ENCODE peak calls at places on chromosomes 5 and 9, in ten cellular contexts. U is HFFc6; O is activated naive CD4-positive, alpha-beta T cell; K is GF-D8; J is CD8-positive, alpha-beta T cell; V is NCI-H69; B is fibroblast of lung; Q is T-helper 1 cell; E is SK-N-DZ; G is Panc1. N is an unnamed sample.

GRCh38 chr9:103977163-103977562 is 116.9 kb upstream of the SMC2 start:
- DNase-seq in O (no peak), Q (no peak), V (no peak), G (no peak), K (no peak), B (no peak), U (no peak), J (no peak), E (no peak), N (no peak)

GRCh38 chr9:137147091-137147792 is 8.3 kb downstream of the GRIN1 start:
- DNase-seq in E (no peak), J (no peak), V (no peak), B (no peak), K (no peak), U (no peak), G (no peak), Q (peak), O (no peak), N (no peak)

GRCh38 chr9:120388000-120388855 is 191.7 kb downstream of the CDK5RAP2 start:
- DNase-seq in G (no peak), J (no peak), V (no peak), K (no peak), Q (no peak), O (no peak), E (no peak), B (no peak), U (no peak), N (no peak)

GRCh38 chr5:143635146-143635752 is 176.7 kb upstream of the HMHB1 start:
- DNase-seq in G (no peak), V (peak), U (no peak), B (peak), E (no peak), K (no peak), J (no peak), Q (no peak), O (no peak), N (no peak)

GRCh38 chr9:114621975-114622609 is 11.0 kb downstream of the TMEM268 start:
- DNase-seq in U (peak), Q (no peak), G (no peak), J (no peak), B (peak), E (no peak), V (no peak), O (no peak), K (no peak), N (no peak)

GRCh38 chr5:161369032-161369431 is 177.5 kb downstream of the GABRB2 start:
- DNase-seq in K (no peak), Q (no peak), G (no peak), J (no peak), E (no peak), O (no peak), B (no peak), V (no peak), U (no peak), N (no peak)

GRCh38 chr9:89505048-89505447 is 7.1 kb upstream of the SEMA4D start:
- DNase-seq in K (no peak), V (peak), J (no peak), U (no peak), O (no peak), B (no peak), G (no peak), Q (no peak), E (no peak), N (no peak)

GRCh38 chr9:91724609-91725505 is 225.2 kb downstream of the ROR2 start:
- DNase-seq in U (no peak), Q (no peak), G (no peak), V (no peak), J (no peak), K (no peak), E (no peak), O (no peak), B (no peak), N (no peak)

GRCh38 chr5:168104811-168105481 is 186.5 kb upstream of the WWC1 start:
- DNase-seq in G (no peak), V (peak), Q (no peak), O (no peak), B (peak), J (no peak), U (no peak), E (no peak), K (no peak), N (no peak)

GRCh38 chr9:77750981-77751340 is 102.8 kb upstream of the GNA14 start:
- DNase-seq in G (no peak), K (no peak), U (no peak), O (no peak), J (no peak), Q (no peak), V (peak), E (peak), B (peak), N (no peak)

GRCh38 chr5:72920690-72921089 is 35.2 kb upstream of the FCHO2 start:
- DNase-seq in U (peak), Q (no peak), V (peak), E (no peak), B (peak), G (peak), O (no peak), K (peak), J (no peak), N (no peak)

GRCh38 chr5:1118738-1119137 is 6.9 kb upstream of the SLC12A7 start:
- DNase-seq in Q (no peak), K (no peak), J (no peak), G (no peak), U (no peak), E (no peak), O (no peak), V (peak), B (peak), N (no peak)

GRCh38 chr5:103617090-103617489 is 54.5 kb upstream of the NUDT12 start:
- DNase-seq in Q (no peak), J (no peak), V (peak), U (no peak), O (no peak), E (no peak), K (no peak), B (no peak), G (no peak), N (no peak)

GRCh38 chr9:113463418-113464285 is at the start of gene RGS3:
- DNase-seq in B (peak), K (no peak), E (peak), V (peak), U (no peak), Q (no peak), G (no peak), O (no peak), J (no peak), N (no peak)

GRCh38 chr5:145396888-145397287 is 438.3 kb downstream of the PRELID2 start:
- DNase-seq in K (no peak), G (no peak), E (no peak), J (no peak), B (peak), V (no peak), O (no peak), Q (no peak), U (no peak), N (no peak)

GRCh38 chr9:122382901-122383850 is 12.4 kb downstream of the PTGS1 start:
- DNase-seq in E (no peak), O (no peak), V (peak), U (no peak), J (no peak), K (no peak), Q (no peak), G (no peak), B (peak), N (no peak)

GRCh38 chr5:75510836-75511434 is 494 bp downstream of the CERT1 start:
- DNase-seq in K (no peak), B (no peak), V (peak), G (no peak), O (no peak), E (no peak), J (peak), Q (peak), U (no peak), N (no peak)

GRCh38 chr9:93226819-93227218 is 42.9 kb downstream of the WNK2 start:
- DNase-seq in O (no peak), U (no peak), G (no peak), E (no peak), B (no peak), K (no peak), V (peak), Q (no peak), J (no peak), N (no peak)

GRCh38 chr5:149776376-149777305 is 46.5 kb downstream of the PPARGC1B start:
- DNase-seq in G (no peak), Q (no peak), B (no peak), U (no peak), K (no peak), J (no peak), E (no peak), V (peak), O (no peak), N (no peak)

GRCh38 chr5:133154274-133155088 is 102.7 kb downstream of the HSPA4 start:
- DNase-seq in U (no peak), K (no peak), Q (no peak), G (no peak), B (no peak), O (no peak), E (no peak), V (peak), J (no peak), N (no peak)

GRCh38 chr5:124436294-124436693 is 310.1 kb downstream of the ZNF608 start:
- DNase-seq in J (no peak), B (peak), Q (no peak), U (no peak), K (no peak), V (no peak), E (no peak), G (no peak), O (no peak), N (no peak)

GRCh38 chr9:93252116-93252780 is 68.3 kb downstream of the WNK2 start:
- DNase-seq in K (no peak), B (no peak), O (no peak), G (no peak), E (no peak), Q (no peak), V (no peak), J (no peak), U (no peak), N (no peak)

GRCh38 chr5:177507165-177507564 is 2.5 kb downstream of the DOK3 start:
- DNase-seq in O (no peak), Q (no peak), V (no peak), B (no peak), G (no peak), K (peak), U (no peak), E (no peak), J (no peak), N (no peak)

GRCh38 chr9:129221233-129221632 is 43.2 kb upstream of the IER5L start:
- DNase-seq in B (no peak), Q (no peak), G (no peak), O (no peak), V (no peak), J (peak), K (peak), E (no peak), U (no peak), N (no peak)

N was measured in memory B cell.